ENCODE peak calls at places on chromosomes 16 and 17, in ten cellular contexts. One of them, this sample, is unnamed.

GRCh38 chr17:10875984-10876555 is 38.2 kb upstream of the PIRT start:
- DNase-seq in AG09319: no peak
- DNase-seq in left cardiac atrium: peak; percentile 35
- DNase-seq in CD4-positive, alpha-beta T cell: no peak
- DNase-seq in GM12865: peak; percentile 53
- DNase-seq in AG04450: no peak
- DNase-seq in WTC11: peak; percentile 79
- DNase-seq in RPMI8226: peak; percentile 27
- DNase-seq in cardiac muscle cell: peak; percentile 61
- DNase-seq in activated B cell treated with CpG ODN at 0.5 μM for 24 hours: no peak
- DNase-seq in this sample: no peak

GRCh38 chr17:1737531-1738291 is 5.0 kb upstream of the SERPINF2 start:
- DNase-seq in AG09319: no peak
- DNase-seq in WTC11: no peak
- DNase-seq in cardiac muscle cell: no peak
- DNase-seq in RPMI8226: no peak
- DNase-seq in AG04450: no peak
- DNase-seq in GM12865: no peak
- DNase-seq in left cardiac atrium: peak; percentile 30
- DNase-seq in CD4-positive, alpha-beta T cell: no peak
- DNase-seq in activated B cell treated with CpG ODN at 0.5 μM for 24 hours: no peak
- DNase-seq in this sample: no peak

GRCh38 chr17:74339537-74340195 is 13.6 kb downstream of the KIF19 start:
- DNase-seq in RPMI8226: no peak
- DNase-seq in cardiac muscle cell: no peak
- DNase-seq in CD4-positive, alpha-beta T cell: no peak
- DNase-seq in activated B cell treated with CpG ODN at 0.5 μM for 24 hours: no peak
- DNase-seq in AG09319: no peak
- DNase-seq in AG04450: no peak
- DNase-seq in WTC11: no peak
- DNase-seq in GM12865: no peak
- DNase-seq in left cardiac atrium: no peak
- DNase-seq in this sample: no peak

GRCh38 chr17:75539969-75540729 is 14.7 kb downstream of the LLGL2 start:
- DNase-seq in WTC11: no peak
- DNase-seq in left cardiac atrium: no peak
- DNase-seq in cardiac muscle cell: no peak
- DNase-seq in AG04450: no peak
- DNase-seq in CD4-positive, alpha-beta T cell: no peak
- DNase-seq in AG09319: no peak
- DNase-seq in RPMI8226: no peak
- DNase-seq in GM12865: no peak
- DNase-seq in activated B cell treated with CpG ODN at 0.5 μM for 24 hours: no peak
- DNase-seq in this sample: no peak

GRCh38 chr16:63473710-63474109 is 1437.5 kb upstream of the CDH8 start:
- DNase-seq in left cardiac atrium: no peak
- DNase-seq in WTC11: no peak
- DNase-seq in cardiac muscle cell: no peak
- DNase-seq in CD4-positive, alpha-beta T cell: no peak
- DNase-seq in AG09319: no peak
- DNase-seq in AG04450: no peak
- DNase-seq in GM12865: no peak
- DNase-seq in activated B cell treated with CpG ODN at 0.5 μM for 24 hours: no peak
- DNase-seq in RPMI8226: no peak
- DNase-seq in this sample: no peak

GRCh38 chr17:79622201-79622601 is 11.3 kb upstream of the RBFOX3 start:
- DNase-seq in AG04450: no peak
- DNase-seq in activated B cell treated with CpG ODN at 0.5 μM for 24 hours: no peak
- DNase-seq in CD4-positive, alpha-beta T cell: no peak
- DNase-seq in AG09319: no peak
- DNase-seq in GM12865: no peak
- DNase-seq in RPMI8226: no peak
- DNase-seq in cardiac muscle cell: no peak
- DNase-seq in left cardiac atrium: peak; percentile 3
- DNase-seq in WTC11: peak; percentile 7
- DNase-seq in this sample: no peak

GRCh38 chr17:73998246-73999220 is 204.9 kb upstream of the RPL38 start:
- DNase-seq in cardiac muscle cell: peak; percentile 65
- DNase-seq in AG04450: no peak
- DNase-seq in WTC11: peak; percentile 88
- DNase-seq in GM12865: peak; percentile 47
- DNase-seq in RPMI8226: peak; percentile 73
- DNase-seq in activated B cell treated with CpG ODN at 0.5 μM for 24 hours: peak; percentile 30
- DNase-seq in AG09319: no peak
- DNase-seq in CD4-positive, alpha-beta T cell: peak; percentile 65
- DNase-seq in left cardiac atrium: no peak
- DNase-seq in this sample: peak; percentile 29

GRCh38 chr16:66273644-66274334 is 92.7 kb upstream of the CDH5 start:
- DNase-seq in activated B cell treated with CpG ODN at 0.5 μM for 24 hours: no peak
- DNase-seq in AG04450: no peak
- DNase-seq in GM12865: no peak
- DNase-seq in RPMI8226: no peak
- DNase-seq in WTC11: peak; percentile 49
- DNase-seq in cardiac muscle cell: no peak
- DNase-seq in AG09319: no peak
- DNase-seq in CD4-positive, alpha-beta T cell: no peak
- DNase-seq in left cardiac atrium: no peak
- DNase-seq in this sample: no peak

GRCh38 chr16:8229011-8229520 is 361.2 kb downstream of the TMEM114 start:
- DNase-seq in CD4-positive, alpha-beta T cell: no peak
- DNase-seq in AG09319: no peak
- DNase-seq in AG04450: no peak
- DNase-seq in RPMI8226: no peak
- DNase-seq in WTC11: no peak
- DNase-seq in cardiac muscle cell: no peak
- DNase-seq in left cardiac atrium: no peak
- DNase-seq in GM12865: no peak
- DNase-seq in activated B cell treated with CpG ODN at 0.5 μM for 24 hours: no peak
- DNase-seq in this sample: no peak

GRCh38 chr17:27535975-27536374 is 79.7 kb downstream of the KSR1 start:
- DNase-seq in RPMI8226: no peak
- DNase-seq in GM12865: no peak
- DNase-seq in AG04450: no peak
- DNase-seq in activated B cell treated with CpG ODN at 0.5 μM for 24 hours: no peak
- DNase-seq in CD4-positive, alpha-beta T cell: no peak
- DNase-seq in cardiac muscle cell: no peak
- DNase-seq in AG09319: no peak
- DNase-seq in WTC11: no peak
- DNase-seq in left cardiac atrium: no peak
- DNase-seq in this sample: no peak

GRCh38 chr16:8720080-8720966 is 45.9 kb downstream of the ABAT start:
- DNase-seq in RPMI8226: peak; percentile 36
- DNase-seq in cardiac muscle cell: peak; percentile 96
- DNase-seq in AG09319: no peak
- DNase-seq in activated B cell treated with CpG ODN at 0.5 μM for 24 hours: no peak
- DNase-seq in GM12865: peak; percentile 8
- DNase-seq in left cardiac atrium: no peak
- DNase-seq in AG04450: no peak
- DNase-seq in CD4-positive, alpha-beta T cell: no peak
- DNase-seq in WTC11: peak; percentile 55
- DNase-seq in this sample: no peak

GRCh38 chr17:51165680-51166197 is 472 bp upstream of the NME2 start:
- DNase-seq in RPMI8226: no peak
- DNase-seq in GM12865: no peak
- DNase-seq in activated B cell treated with CpG ODN at 0.5 μM for 24 hours: no peak
- DNase-seq in WTC11: peak; percentile 38
- DNase-seq in CD4-positive, alpha-beta T cell: no peak
- DNase-seq in AG04450: no peak
- DNase-seq in AG09319: no peak
- DNase-seq in left cardiac atrium: peak; percentile 40
- DNase-seq in cardiac muscle cell: no peak
- DNase-seq in this sample: no peak

GRCh38 chr17:10205549-10206185 is 7.3 kb upstream of the GAS7 start:
- DNase-seq in AG09319: no peak
- DNase-seq in AG04450: no peak
- DNase-seq in CD4-positive, alpha-beta T cell: no peak
- DNase-seq in cardiac muscle cell: no peak
- DNase-seq in left cardiac atrium: no peak
- DNase-seq in GM12865: peak; percentile 33
- DNase-seq in activated B cell treated with CpG ODN at 0.5 μM for 24 hours: no peak
- DNase-seq in RPMI8226: peak; percentile 15
- DNase-seq in WTC11: no peak
- DNase-seq in this sample: no peak

GRCh38 chr16:16151315-16151714 is 72.0 kb downstream of the ABCC6 start:
- DNase-seq in activated B cell treated with CpG ODN at 0.5 μM for 24 hours: no peak
- DNase-seq in WTC11: no peak
- DNase-seq in GM12865: no peak
- DNase-seq in RPMI8226: no peak
- DNase-seq in CD4-positive, alpha-beta T cell: no peak
- DNase-seq in AG09319: no peak
- DNase-seq in AG04450: no peak
- DNase-seq in left cardiac atrium: no peak
- DNase-seq in cardiac muscle cell: no peak
- DNase-seq in this sample: no peak

GRCh38 chr17:29709861-29710849 is 87.4 kb upstream of the CORO6 start:
- DNase-seq in cardiac muscle cell: no peak
- DNase-seq in AG09319: no peak
- DNase-seq in RPMI8226: no peak
- DNase-seq in WTC11: no peak
- DNase-seq in activated B cell treated with CpG ODN at 0.5 μM for 24 hours: no peak
- DNase-seq in left cardiac atrium: no peak
- DNase-seq in GM12865: no peak
- DNase-seq in CD4-positive, alpha-beta T cell: no peak
- DNase-seq in AG04450: no peak
- DNase-seq in this sample: no peak

GRCh38 chr16:88735121-88735520 is 28.8 kb downstream of the CTU2 start:
- DNase-seq in activated B cell treated with CpG ODN at 0.5 μM for 24 hours: no peak
- DNase-seq in left cardiac atrium: no peak
- DNase-seq in AG04450: no peak
- DNase-seq in CD4-positive, alpha-beta T cell: no peak
- DNase-seq in cardiac muscle cell: no peak
- DNase-seq in RPMI8226: no peak
- DNase-seq in GM12865: no peak
- DNase-seq in AG09319: no peak
- DNase-seq in WTC11: no peak
- DNase-seq in this sample: no peak

GRCh38 chr17:5419959-5420653 is at the start of gene RPAIN:
- DNase-seq in left cardiac atrium: peak; percentile 91
- DNase-seq in AG04450: no peak
- DNase-seq in WTC11: peak; percentile 78
- DNase-seq in CD4-positive, alpha-beta T cell: peak; percentile 84
- DNase-seq in activated B cell treated with CpG ODN at 0.5 μM for 24 hours: peak; percentile 85
- DNase-seq in cardiac muscle cell: peak; percentile 90
- DNase-seq in GM12865: peak; percentile 92
- DNase-seq in RPMI8226: peak; percentile 86
- DNase-seq in AG09319: peak; percentile 44
- DNase-seq in this sample: peak; percentile 81

GRCh38 chr17:4334776-4335175 is 31.7 kb downstream of the UBE2G1 start:
- DNase-seq in activated B cell treated with CpG ODN at 0.5 μM for 24 hours: no peak
- DNase-seq in CD4-positive, alpha-beta T cell: no peak
- DNase-seq in RPMI8226: no peak
- DNase-seq in AG04450: no peak
- DNase-seq in GM12865: no peak
- DNase-seq in cardiac muscle cell: no peak
- DNase-seq in left cardiac atrium: no peak
- DNase-seq in AG09319: no peak
- DNase-seq in WTC11: no peak
- DNase-seq in this sample: no peak

GRCh38 chr17:78374631-78375274 is 3.7 kb upstream of the PGS1 start:
- DNase-seq in AG04450: no peak
- DNase-seq in GM12865: no peak
- DNase-seq in AG09319: no peak
- DNase-seq in cardiac muscle cell: no peak
- DNase-seq in left cardiac atrium: no peak
- DNase-seq in WTC11: peak; percentile 63
- DNase-seq in activated B cell treated with CpG ODN at 0.5 μM for 24 hours: no peak
- DNase-seq in CD4-positive, alpha-beta T cell: no peak
- DNase-seq in RPMI8226: no peak
- DNase-seq in this sample: no peak

GRCh38 chr16:79104567-79104966 is 496.0 kb downstream of the MAF start:
- DNase-seq in left cardiac atrium: no peak
- DNase-seq in cardiac muscle cell: peak; percentile 73
- DNase-seq in WTC11: no peak
- DNase-seq in CD4-positive, alpha-beta T cell: no peak
- DNase-seq in AG09319: no peak
- DNase-seq in GM12865: no peak
- DNase-seq in AG04450: no peak
- DNase-seq in activated B cell treated with CpG ODN at 0.5 μM for 24 hours: no peak
- DNase-seq in RPMI8226: no peak
- DNase-seq in this sample: no peak

GRCh38 chr17:28906276-28907051 is 3.6 kb upstream of the DHRS13 start:
- DNase-seq in left cardiac atrium: no peak
- DNase-seq in AG09319: no peak
- DNase-seq in WTC11: no peak
- DNase-seq in cardiac muscle cell: no peak
- DNase-seq in AG04450: no peak
- DNase-seq in activated B cell treated with CpG ODN at 0.5 μM for 24 hours: no peak
- DNase-seq in GM12865: no peak
- DNase-seq in CD4-positive, alpha-beta T cell: no peak
- DNase-seq in RPMI8226: no peak
- DNase-seq in this sample: no peak

GRCh38 chr16:22673463-22673862 is 140.5 kb upstream of the HS3ST2 start:
- DNase-seq in cardiac muscle cell: no peak
- DNase-seq in WTC11: no peak
- DNase-seq in AG09319: no peak
- DNase-seq in RPMI8226: no peak
- DNase-seq in activated B cell treated with CpG ODN at 0.5 μM for 24 hours: no peak
- DNase-seq in GM12865: no peak
- DNase-seq in CD4-positive, alpha-beta T cell: no peak
- DNase-seq in AG04450: no peak
- DNase-seq in left cardiac atrium: no peak
- DNase-seq in this sample: no peak

GRCh38 chr17:72715906-72716572 is 376.4 kb downstream of the SLC39A11 start:
- DNase-seq in AG09319: peak; percentile 68
- DNase-seq in cardiac muscle cell: no peak
- DNase-seq in RPMI8226: no peak
- DNase-seq in WTC11: no peak
- DNase-seq in AG04450: peak; percentile 78
- DNase-seq in CD4-positive, alpha-beta T cell: no peak
- DNase-seq in GM12865: no peak
- DNase-seq in activated B cell treated with CpG ODN at 0.5 μM for 24 hours: no peak
- DNase-seq in left cardiac atrium: peak; percentile 23
- DNase-seq in this sample: no peak

GRCh38 chr16:11159189-11159588 is 96.8 kb downstream of the SOCS1 start:
- DNase-seq in RPMI8226: no peak
- DNase-seq in activated B cell treated with CpG ODN at 0.5 μM for 24 hours: no peak
- DNase-seq in left cardiac atrium: no peak
- DNase-seq in CD4-positive, alpha-beta T cell: no peak
- DNase-seq in WTC11: no peak
- DNase-seq in AG09319: no peak
- DNase-seq in GM12865: no peak
- DNase-seq in cardiac muscle cell: no peak
- DNase-seq in AG04450: no peak
- DNase-seq in this sample: no peak

GRCh38 chr17:82693168-82693867 is 5.2 kb downstream of the RAB40B start:
- DNase-seq in WTC11: no peak
- DNase-seq in CD4-positive, alpha-beta T cell: no peak
- DNase-seq in AG09319: no peak
- DNase-seq in GM12865: no peak
- DNase-seq in AG04450: no peak
- DNase-seq in RPMI8226: no peak
- DNase-seq in activated B cell treated with CpG ODN at 0.5 μM for 24 hours: no peak
- DNase-seq in left cardiac atrium: no peak
- DNase-seq in cardiac muscle cell: no peak
- DNase-seq in this sample: no peak

GRCh38 chr16:23110257-23110899 is 38.9 kb downstream of the USP31 start:
- DNase-seq in left cardiac atrium: no peak
- DNase-seq in AG04450: no peak
- DNase-seq in GM12865: no peak
- DNase-seq in CD4-positive, alpha-beta T cell: no peak
- DNase-seq in activated B cell treated with CpG ODN at 0.5 μM for 24 hours: no peak
- DNase-seq in RPMI8226: no peak
- DNase-seq in WTC11: no peak
- DNase-seq in AG09319: no peak
- DNase-seq in cardiac muscle cell: no peak
- DNase-seq in this sample: no peak

GRCh38 chr17:45868276-45868675 is 23.6 kb downstream of the SPPL2C start:
- DNase-seq in left cardiac atrium: no peak
- DNase-seq in AG04450: no peak
- DNase-seq in CD4-positive, alpha-beta T cell: no peak
- DNase-seq in activated B cell treated with CpG ODN at 0.5 μM for 24 hours: no peak
- DNase-seq in cardiac muscle cell: no peak
- DNase-seq in GM12865: no peak
- DNase-seq in AG09319: no peak
- DNase-seq in WTC11: no peak
- DNase-seq in RPMI8226: no peak
- DNase-seq in this sample: no peak

GRCh38 chr16:55297910-55298175 is 26.2 kb upstream of the IRX6 start:
- DNase-seq in activated B cell treated with CpG ODN at 0.5 μM for 24 hours: no peak
- DNase-seq in left cardiac atrium: no peak
- DNase-seq in RPMI8226: no peak
- DNase-seq in AG09319: no peak
- DNase-seq in GM12865: no peak
- DNase-seq in WTC11: no peak
- DNase-seq in AG04450: no peak
- DNase-seq in cardiac muscle cell: no peak
- DNase-seq in CD4-positive, alpha-beta T cell: no peak
- DNase-seq in this sample: no peak

This sample was measured in stimulated activated CD8-positive, alpha-beta memory T cell treated with anti-CD3 and anti-CD28 coated beads, Interleukin-7, amount 100 ng/mL, for 48 hours.